ENCODE peak calls at places on chromosomes 6 and 20, in six cellular contexts. L is AG09319, M is Panc1, B is left ventricle myocardium inferior, V is sigmoid colon, I is suprapubic skin. H is an unnamed sample.

GRCh38 chr6:16270178-16270794 is 31.9 kb downstream of the GMPR start:
- DNase-seq in L (no peak), M (no peak), B (no peak), V (no peak), I (no peak), H (no peak)

GRCh38 chr20:9609892-9610502 is 95.6 kb downstream of the LAMP5 start:
- DNase-seq in L (peak; percentile 62), M (peak; percentile 39), B (no peak), V (no peak), I (no peak), H (no peak)

GRCh38 chr20:61234224-61234623 is 17.8 kb upstream of the CDH4 start:
- DNase-seq in L (no peak), M (no peak), B (no peak), V (no peak), I (no peak), H (no peak)

GRCh38 chr6:128487055-128487454 is 33.3 kb downstream of the PTPRK start:
- DNase-seq in L (no peak), M (no peak), B (no peak), V (no peak), I (no peak), H (no peak)

GRCh38 chr6:25041676-25042598 is 106.2 kb upstream of the RIPOR2 start:
- DNase-seq in L (no peak), M (no peak), B (no peak), V (no peak), I (no peak), H (no peak)

GRCh38 chr20:6632187-6632586 is 135.3 kb upstream of the BMP2 start:
- DNase-seq in L (no peak), M (no peak), B (peak; percentile 27), V (no peak), I (no peak), H (no peak)

GRCh38 chr6:116392158-116393032 is 21.6 kb downstream of the DSE start:
- DNase-seq in L (no peak), M (no peak), B (no peak), V (no peak), I (no peak), H (no peak)

GRCh38 chr20:3876676-3877075 is 12.5 kb upstream of the PANK2 start:
- DNase-seq in L (no peak), M (no peak), B (no peak), V (no peak), I (no peak), H (no peak)

GRCh38 chr20:20407891-20408805 is 40.2 kb downstream of the INSM1 start:
- DNase-seq in L (no peak), M (peak; percentile 18), B (no peak), V (no peak), I (no peak), H (no peak)

GRCh38 chr6:15879372-15880261 is 216.8 kb upstream of the DTNBP1 start:
- DNase-seq in L (peak; percentile 31), M (no peak), B (peak; percentile 86), V (peak; percentile 92), I (no peak), H (no peak)

GRCh38 chr6:20236899-20237600 is 24.8 kb upstream of the MBOAT1 start:
- DNase-seq in L (no peak), M (no peak), B (no peak), V (no peak), I (no peak), H (no peak)

GRCh38 chr6:157669747-157670216 is 153.3 kb upstream of the SNX9 start:
- DNase-seq in L (peak; percentile 61), M (no peak), B (peak; percentile 87), V (peak; percentile 93), I (peak; percentile 92), H (no peak)

GRCh38 chr20:10110151-10110550 is 75.4 kb downstream of the ANKEF1 start:
- DNase-seq in L (no peak), M (no peak), B (no peak), V (no peak), I (no peak), H (no peak)

DNA sequence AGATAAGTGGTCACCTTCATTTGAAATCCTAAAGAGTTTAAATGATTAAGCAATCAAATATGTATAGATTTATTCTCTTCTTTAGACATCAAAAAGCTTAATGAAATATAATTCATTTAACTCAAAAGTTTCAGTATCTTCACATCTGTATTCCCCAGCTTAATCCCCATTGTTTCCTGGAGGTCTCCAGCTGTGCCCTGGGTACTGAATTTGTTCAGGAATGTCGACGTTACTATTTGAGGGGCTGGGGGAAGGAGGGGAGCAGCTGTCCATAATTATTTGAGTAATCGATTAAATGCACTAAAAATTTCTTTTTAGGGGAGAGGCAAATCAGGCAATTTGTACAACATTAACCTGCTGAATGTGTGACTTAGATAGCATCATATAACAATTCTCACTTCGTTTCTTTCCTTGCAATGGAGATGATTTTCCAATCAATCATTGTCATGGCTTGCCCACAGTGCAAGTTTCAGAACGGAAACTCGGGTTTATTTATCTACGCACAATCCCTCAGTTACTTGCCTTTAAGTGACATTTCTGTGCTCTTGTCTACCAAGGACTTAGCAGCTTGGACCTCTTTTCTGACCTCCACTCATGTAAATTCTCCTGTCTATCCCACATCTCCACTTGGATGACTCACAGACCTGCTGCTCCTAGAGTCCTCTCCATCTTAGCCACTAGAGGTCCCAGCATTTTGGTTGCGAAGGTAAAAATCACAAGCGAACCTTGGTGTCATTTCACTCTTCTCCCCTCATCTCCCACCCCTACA is 3.9 kb downstream of the DOK5 start:
- DNase-seq in L (no peak), M (no peak), B (no peak), V (no peak), I (no peak), H (no peak)
- TF ChIP-seq CTCF in L (no peak), M (peak; percentile 54), B (peak; percentile 40), V (no peak), I (no peak), H (no peak)

GRCh38 chr6:142822882-142823578 is 121.9 kb downstream of the HIVEP2 start:
- DNase-seq in L (no peak), M (no peak), B (no peak), V (no peak), I (no peak), H (no peak)
- TF ChIP-seq CTCF in L (peak; percentile 11), M (peak; percentile 78), B (peak; percentile 23), V (no peak), I (no peak), H (peak; percentile 41)

GRCh38 chr6:132165677-132166076 is 214.5 kb upstream of the CCN2 start:
- DNase-seq in L (no peak), M (no peak), B (no peak), V (no peak), I (no peak), H (no peak)

GRCh38 chr6:132166670-132167069 is 215.5 kb upstream of the CCN2 start:
- DNase-seq in L (no peak), M (no peak), B (no peak), V (no peak), I (no peak), H (no peak)

DNA sequence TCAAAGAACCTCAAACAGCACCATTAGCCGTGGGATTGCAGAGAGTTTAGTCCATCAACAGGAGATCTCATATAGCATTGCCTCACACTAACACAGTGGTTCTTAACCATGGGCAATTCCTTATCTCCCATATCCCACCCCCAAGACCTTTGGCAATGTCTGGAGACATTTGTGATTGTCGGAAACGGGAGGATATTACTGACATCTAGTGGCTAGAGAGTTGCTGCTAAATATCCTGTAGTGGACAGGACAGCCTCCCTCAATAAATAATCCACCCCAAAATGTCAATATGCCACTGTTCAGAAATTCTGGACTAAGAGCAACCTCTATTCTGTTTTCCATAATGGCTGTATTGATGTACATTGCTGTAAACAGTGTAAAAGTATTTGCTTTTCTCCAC is 210.1 kb upstream of the CCN2 start:
- DNase-seq in L (peak; percentile 35), M (peak; percentile 22), B (no peak), V (no peak), I (no peak), H (no peak)
- TF ChIP-seq CTCF in L (peak; percentile 69), M (peak; percentile 72), B (peak; percentile 79), V (no peak), I (no peak), H (peak; percentile 73)

GRCh38 chr20:34345426-34345757 is 17.7 kb upstream of the ITCH start:
- DNase-seq in L (no peak), M (no peak), B (no peak), V (no peak), I (no peak), H (no peak)

GRCh38 chr20:34344256-34344637 is 18.8 kb upstream of the ITCH start:
- DNase-seq in L (no peak), M (no peak), B (no peak), V (no peak), I (no peak), H (no peak)

GRCh38 chr20:34337982-34338756 is 24.9 kb upstream of the ITCH start:
- DNase-seq in L (no peak), M (no peak), B (no peak), V (no peak), I (no peak), H (no peak)

GRCh38 chr20:34343458-34344255 is 19.4 kb upstream of the ITCH start:
- DNase-seq in L (no peak), M (no peak), B (no peak), V (no peak), I (no peak), H (no peak)
- TF ChIP-seq CTCF in L (no peak), M (no peak), B (no peak), V (no peak), I (no peak), H (no peak)